ENCODE peak calls at places on chromosomes 7 and 10, in five cellular contexts. D is IMR-90, G is neuronal stem cell, I is mesenchymal stem cell, H is H1. Y is an unnamed sample.

GRCh38 chr7:104231054-104232046 is 23.5 kb upstream of the ORC5 start:
- DNase-seq in D (peak), H (peak), I (peak), G (peak), Y (peak)

GRCh38 chr10:278707-279106 is 143.5 kb downstream of the ZMYND11 start:
- DNase-seq in I (no peak), H (no peak), D (no peak), G (no peak), Y (no peak)

GRCh38 chr10:84818956-84819355 is 490.6 kb downstream of the CCSER2 start:
- DNase-seq in D (no peak), I (no peak), H (no peak), G (no peak), Y (no peak)

GRCh38 chr7:20408467-20408826 is 77.7 kb downstream of the ITGB8 start:
- DNase-seq in I (peak), D (peak), H (no peak), G (no peak), Y (no peak)

GRCh38 chr7:121624922-121625321 is 228.8 kb upstream of the FAM3C start:
- DNase-seq in D (no peak), H (no peak), G (no peak), I (no peak), Y (no peak)

GRCh38 chr7:149239345-149240143 is at the start of gene ZNF212:
- DNase-seq in I (peak), D (peak), H (peak), G (peak), Y (peak)

GRCh38 chr10:46557319-46558140 is 1.1 kb upstream of the GPRIN2 start:
- DNase-seq in H (peak), I (no peak), G (no peak), D (no peak), Y (no peak)

GRCh38 chr10:103350175-103350521 is 792 bp downstream of the PCGF6 start:
- DNase-seq in H (no peak), I (no peak), G (no peak), D (no peak), Y (no peak)

GRCh38 chr10:35875281-35875680 is 233.2 kb upstream of the FZD8 start:
- DNase-seq in H (peak), I (peak), D (peak), G (no peak), Y (peak)

GRCh38 chr7:40580776-40581175 is 446.0 kb downstream of the SUGCT start:
- DNase-seq in G (no peak), D (no peak), H (no peak), I (peak), Y (no peak)

GRCh38 chr7:48088559-48089414 is at the start of gene UPP1:
- DNase-seq in I (peak), H (peak), D (peak), G (peak), Y (peak)

GRCh38 chr10:15588635-15589081 is 131.1 kb downstream of the ITGA8 start:
- DNase-seq in I (peak), H (no peak), D (no peak), G (no peak), Y (peak)

GRCh38 chr7:74482629-74483401 is 29.1 kb downstream of the GTF2IRD1 start:
- DNase-seq in G (no peak), H (no peak), D (peak), I (peak), Y (peak)

GRCh38 chr7:26549281-26549943 is 257.8 kb downstream of the SNX10 start:
- DNase-seq in I (no peak), D (no peak), G (no peak), H (no peak), Y (no peak)

GRCh38 chr7:8109196-8110022 is 140.8 kb downstream of the GLCCI1 start:
- DNase-seq in I (peak), H (no peak), D (peak), G (no peak), Y (no peak)

GRCh38 chr7:39212881-39213280 is 235.2 kb downstream of the POU6F2 start:
- DNase-seq in D (no peak), I (no peak), G (no peak), H (no peak), Y (no peak)

GRCh38 chr10:37436361-37436760 is 311.0 kb downstream of the ANKRD30A start:
- DNase-seq in D (no peak), G (no peak), I (no peak), H (no peak), Y (no peak)

GRCh38 chr10:15408557-15408956 is 37.5 kb upstream of the FAM171A1 start:
- DNase-seq in G (no peak), I (no peak), D (no peak), H (no peak), Y (no peak)

GRCh38 chr7:151710121-151710640 is 166.7 kb downstream of the PRKAG2 start:
- DNase-seq in H (no peak), G (no peak), I (no peak), D (no peak), Y (no peak)

GRCh38 chr10:93752761-93753160 is 5.0 kb upstream of the LGI1 start:
- DNase-seq in I (peak), G (no peak), H (no peak), D (peak), Y (peak)

GRCh38 chr10:121952226-121952625 is 22.8 kb downstream of the NSMCE4A start:
- DNase-seq in H (no peak), D (peak), G (no peak), I (no peak), Y (no peak)

GRCh38 chr7:30713397-30713796 is 31.1 kb upstream of the CRHR2 start:
- DNase-seq in H (no peak), I (peak), G (no peak), D (no peak), Y (no peak)

GRCh38 chr7:17523813-17524741 is 225.6 kb downstream of the AHR start:
- DNase-seq in D (peak), H (no peak), I (peak), G (no peak), Y (no peak)

GRCh38 chr10:102334106-102334505 is 61.4 kb upstream of the NFKB2 start:
- DNase-seq in G (peak), H (no peak), I (peak), D (peak), Y (peak)

GRCh38 chr7:81584667-81585066 is 185.2 kb downstream of the HGF start:
- DNase-seq in H (no peak), I (peak), G (no peak), D (no peak), Y (no peak)

GRCh38 chr10:11810313-11810766 is 12.8 kb upstream of the PROSER2 start:
- DNase-seq in D (peak), G (no peak), H (no peak), I (peak), Y (no peak)

GRCh38 chr10:13922591-13922990 is 335.8 kb downstream of the PRPF18 start:
- DNase-seq in H (no peak), D (peak), I (peak), G (no peak), Y (no peak)

GRCh38 chr7:28157826-28158416 is 22.7 kb downstream of the JAZF1 start:
- DNase-seq in I (no peak), G (no peak), D (no peak), H (no peak), Y (no peak)

GRCh38 chr7:36430171-36430570 is 40.5 kb downstream of the ANLN start:
- DNase-seq in G (no peak), D (peak), H (no peak), I (no peak), Y (no peak)

GRCh38 chr10:80664071-80664680 is 126.5 kb downstream of the SH2D4B start:
- DNase-seq in D (peak), G (peak), I (peak), H (peak), Y (peak)

GRCh38 chr10:58963101-58963534 is 213.3 kb upstream of the PHYHIPL start:
- DNase-seq in H (peak), I (no peak), G (peak), D (no peak), Y (peak)

GRCh38 chr7:82472966-82473365 is 29.4 kb upstream of the CACNA2D1 start:
- DNase-seq in I (no peak), G (no peak), H (no peak), D (peak), Y (no peak)

GRCh38 chr10:124323145-124323725 is 95.5 kb downstream of the OAT start:
- DNase-seq in H (no peak), I (peak), D (no peak), G (no peak), Y (peak)

GRCh38 chr7:41979834-41980307 is 257.1 kb downstream of the GLI3 start:
- DNase-seq in H (peak), D (peak), I (peak), G (no peak), Y (peak)

GRCh38 chr7:129376076-129376777 is 58.0 kb upstream of the STRIP2 start:
- DNase-seq in H (no peak), I (peak), D (peak), G (no peak), Y (peak)

GRCh38 chr7:2299131-2299829 is 15.0 kb downstream of the SNX8 start:
- DNase-seq in D (peak), H (no peak), I (peak), G (no peak), Y (no peak)

GRCh38 chr10:68327889-68328786 is 3.7 kb upstream of the HNRNPH3 start:
- DNase-seq in H (no peak), I (peak), G (no peak), D (peak), Y (peak)

DNA sequence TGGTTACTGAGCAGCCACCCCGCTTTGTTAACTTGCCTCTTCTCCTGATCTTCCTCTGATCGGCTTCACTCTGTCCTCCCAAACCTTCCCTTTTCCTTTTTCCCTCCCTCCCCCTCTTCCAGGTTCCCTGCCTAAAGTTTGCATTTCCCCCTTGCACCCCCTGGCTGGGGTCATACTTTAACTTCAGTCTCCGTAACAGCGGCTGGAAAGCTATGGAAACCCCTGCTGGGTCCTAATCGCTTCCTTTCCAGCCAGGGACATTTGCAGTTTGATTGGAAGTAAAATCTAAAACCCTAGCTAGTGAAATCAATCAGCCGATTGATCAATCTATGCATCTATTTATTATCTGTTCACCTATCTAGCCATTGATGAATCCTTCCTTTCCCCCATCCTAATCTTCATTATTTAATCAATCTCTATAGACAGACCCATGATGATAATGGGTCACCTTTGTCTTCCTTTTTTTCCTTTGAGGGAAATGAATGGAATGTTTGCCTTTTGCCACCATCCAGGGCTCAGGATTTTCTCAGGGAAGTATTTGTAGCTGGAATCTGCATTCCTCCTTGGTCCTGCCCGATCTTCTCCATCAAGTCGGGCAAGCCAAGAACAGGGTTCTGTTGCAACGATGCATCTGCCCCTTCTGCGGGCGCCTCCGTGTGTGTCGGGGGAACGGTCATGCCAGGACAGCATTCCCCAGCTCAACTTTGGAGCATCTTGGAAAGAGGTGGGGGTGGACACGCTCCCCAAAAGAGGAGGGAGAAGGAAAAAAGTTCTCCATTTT is 8.8 kb downstream of the GATA3 start:
- DNase-seq in D (no peak), G (no peak), I (no peak), H (no peak), Y (peak)
- H3K4me3 ChIP-seq in D (no peak), G (no peak), I (no peak), H (peak), Y (no peak)

DNA sequence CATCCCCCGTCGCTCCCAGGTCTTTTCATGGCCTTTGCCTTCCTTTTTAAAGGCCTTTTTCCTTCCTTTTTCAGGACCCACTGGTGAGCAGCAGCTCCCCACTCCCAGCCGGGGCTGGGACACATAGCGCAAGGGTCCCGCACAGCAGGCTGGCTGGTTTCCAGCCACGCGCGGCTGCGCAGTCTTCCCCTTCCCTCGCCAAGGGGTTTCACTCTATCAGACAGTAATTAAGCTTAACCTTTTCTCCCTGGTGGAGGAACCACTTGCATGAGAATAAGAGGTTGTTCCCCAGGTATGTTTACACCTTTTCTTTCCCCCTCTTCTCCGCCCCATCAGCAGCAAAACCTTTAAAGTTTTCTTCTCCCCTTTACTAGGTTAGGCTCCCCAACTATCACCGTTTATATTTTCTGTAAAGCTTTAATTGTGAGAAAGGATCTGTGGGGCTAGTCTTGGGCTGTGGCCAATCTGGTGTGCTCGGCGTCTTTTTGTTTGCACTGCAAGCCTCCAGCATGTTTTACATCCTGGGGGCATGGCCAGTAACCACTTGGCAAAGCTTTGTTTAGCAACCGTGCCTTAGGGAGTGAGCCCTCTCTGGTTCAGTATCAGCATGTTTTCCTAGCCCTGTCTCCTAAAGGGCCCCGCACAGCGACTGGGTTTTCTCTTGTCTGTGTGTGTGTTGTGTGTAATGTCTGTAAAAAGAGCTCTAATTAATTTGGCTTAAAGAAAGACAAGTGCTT is 219.6 kb downstream of the PHF14 start:
- DNase-seq in G (no peak), D (no peak), H (peak), I (peak), Y (peak)
- H3K4ac ChIP-seq in G (no peak), D (no peak), H (no peak), I (peak), Y (peak)

DNA sequence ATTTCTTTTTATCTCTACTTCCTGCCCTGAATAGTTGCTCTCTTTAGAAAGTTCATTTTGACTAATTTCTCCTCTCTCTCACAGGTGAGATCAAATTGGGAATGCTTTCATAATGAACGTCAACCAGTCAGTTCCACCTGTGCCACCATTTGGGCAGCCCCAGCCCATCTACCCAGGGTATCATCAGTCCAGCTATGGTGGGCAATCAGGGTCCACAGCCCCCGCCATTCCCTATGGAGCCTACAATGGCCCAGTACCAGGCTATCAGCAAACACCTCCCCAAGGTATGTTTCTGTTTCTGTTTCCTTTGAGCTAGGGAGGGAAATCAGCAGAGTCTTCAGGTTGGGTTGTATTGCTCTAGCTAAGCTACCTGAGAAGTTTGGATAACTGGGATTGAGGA is 2.5 kb downstream of the SEC24C start:
- DNase-seq in D (no peak), H (no peak), I (no peak), G (no peak), Y (no peak)
- H3K9ac ChIP-seq in D (no peak), H (no peak), I (no peak), G (no peak), Y (no peak)

DNA sequence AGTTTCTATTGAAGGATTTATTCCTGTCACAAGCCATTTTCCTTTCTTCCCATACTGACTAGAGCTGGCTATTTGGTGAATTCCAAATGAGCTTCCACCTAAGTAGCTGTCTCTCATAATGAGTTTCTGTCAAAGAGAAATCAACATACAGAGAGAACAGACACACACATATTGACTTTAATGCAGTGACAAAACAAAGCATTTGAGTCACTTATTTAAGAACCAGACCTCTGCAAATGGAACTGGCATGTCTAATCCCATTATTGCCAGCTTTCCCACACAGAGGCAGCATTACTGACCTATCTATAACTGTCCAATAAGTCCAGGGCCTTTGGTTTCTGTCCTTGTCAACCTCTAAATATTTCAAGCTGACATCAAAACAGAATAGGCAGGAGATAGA is 179.3 kb upstream of the CSTF2T start:
- DNase-seq in G (no peak), I (no peak), D (no peak), H (no peak), Y (no peak)
- H3K4me3 ChIP-seq in G (no peak), I (peak), D (no peak), H (no peak), Y (no peak)

GRCh38 chr7:100866721-100867039 is 507 bp upstream of the TRIP6 start:
- DNase-seq in G (no peak), D (no peak), H (peak), I (no peak), Y (no peak)
- H3K4ac ChIP-seq in G (peak), D (peak), H (peak), I (peak), Y (peak)

DNA sequence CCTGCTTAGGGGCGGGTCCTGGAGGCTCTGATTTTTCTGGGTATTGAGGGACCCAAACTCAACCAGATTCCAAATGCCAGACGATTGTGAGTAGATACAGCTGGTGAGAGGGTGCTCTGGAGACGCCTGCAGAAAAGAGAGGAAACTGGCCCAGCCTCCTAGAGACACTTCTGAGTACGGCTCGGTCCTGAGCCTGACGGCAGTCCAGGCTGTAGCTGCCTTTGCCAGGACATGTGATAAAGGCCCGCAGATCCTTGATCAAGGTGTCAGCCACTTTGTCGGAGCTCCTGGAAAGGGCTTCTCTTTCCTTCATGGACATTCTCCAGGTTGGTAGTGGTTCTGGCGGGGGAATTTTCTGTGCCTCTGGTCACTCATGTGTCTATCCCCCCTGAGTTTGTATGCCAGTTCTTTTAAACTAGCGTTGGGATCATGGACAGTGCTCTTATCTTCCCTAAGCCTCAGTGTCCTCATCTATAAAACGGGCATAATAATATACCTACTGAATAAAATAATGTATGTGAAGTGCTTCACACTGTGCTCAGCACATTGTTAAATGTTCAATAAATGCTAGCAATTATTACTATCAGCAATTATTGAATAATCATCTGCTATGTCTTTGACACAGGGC is 42.4 kb upstream of the BTRC start:
- DNase-seq in I (no peak), H (no peak), D (no peak), G (no peak), Y (no peak)
- H3K9ac ChIP-seq in I (no peak), H (no peak), D (no peak), G (no peak), Y (peak)

Y was measured in mesendoderm.